ENCODE peak calls at places on chromosomes 12 and 14, in seven cellular contexts. Z is hepatocyte, I is AG10803, V is foreskin fibroblast, A is lung, D is left lung, L is GM23338. N is an unnamed sample.

GRCh38 chr14:69666698-69667211 is 55.4 kb downstream of the SUSD6 start:
- DNase-seq in Z (no peak), I (peak; percentile 66), L (no peak), A (no peak), V (no peak), D (no peak), N (no peak)

GRCh38 chr14:80264698-80265097 is 53.4 kb upstream of the DIO2 start:
- DNase-seq in V (no peak), L (no peak), D (no peak), A (no peak), I (no peak), Z (no peak), N (no peak)

GRCh38 chr14:54451178-54451601 is 10.0 kb upstream of the CNIH1 start:
- DNase-seq in A (no peak), D (no peak), Z (no peak), L (no peak), V (no peak), I (no peak), N (no peak)

GRCh38 chr14:102125546-102125945 is 14.2 kb upstream of the WDR20 start:
- DNase-seq in Z (peak; percentile 32), D (no peak), A (no peak), I (no peak), L (peak; percentile 19), V (no peak), N (no peak)

GRCh38 chr12:104863549-104863948 is 94.5 kb downstream of the SLC41A2 start:
- DNase-seq in A (no peak), D (no peak), Z (no peak), L (no peak), I (peak; percentile 71), V (peak; percentile 70), N (no peak)

GRCh38 chr12:83097656-83098055 is 410.9 kb downstream of the TMTC2 start:
- DNase-seq in V (no peak), Z (no peak), L (no peak), D (no peak), A (no peak), I (no peak), N (no peak)

GRCh38 chr12:117641885-117642284 is 280.5 kb upstream of the NOS1 start:
- DNase-seq in V (no peak), Z (no peak), I (no peak), L (no peak), D (no peak), A (no peak), N (no peak)

GRCh38 chr12:124512667-124513296 is 54.6 kb downstream of the NCOR2 start:
- DNase-seq in Z (peak; percentile 76), A (peak; percentile 93), I (peak; percentile 92), V (peak; percentile 98), D (peak; percentile 87), L (peak; percentile 98), N (peak; percentile 95)

GRCh38 chr12:43009307-43009706 is 419.8 kb upstream of the PRICKLE1 start:
- DNase-seq in V (no peak), D (no peak), L (peak; percentile 15), A (no peak), I (no peak), Z (no peak), N (no peak)

GRCh38 chr12:54357802-54358619 is 6.3 kb downstream of the GPR84 start:
- DNase-seq in L (no peak), V (no peak), A (no peak), I (no peak), D (peak; percentile 37), Z (no peak), N (no peak)

GRCh38 chr14:73059326-73059725 is 992 bp downstream of the RBM25 start:
- DNase-seq in A (no peak), D (no peak), L (no peak), I (peak; percentile 45), Z (peak; percentile 51), V (no peak), N (peak; percentile 75)

GRCh38 chr12:52350021-52350620 is 17.2 kb downstream of the KRT85 start:
- DNase-seq in I (no peak), L (no peak), Z (no peak), A (no peak), D (no peak), V (no peak), N (no peak)

GRCh38 chr14:101407328-101407727 is 154.0 kb upstream of the DIO3 start:
- DNase-seq in D (no peak), V (no peak), A (no peak), I (no peak), Z (no peak), L (no peak), N (no peak)

GRCh38 chr14:88901199-88901588 is 76.7 kb downstream of the TTC8 start:
- DNase-seq in V (no peak), L (no peak), A (no peak), D (no peak), Z (no peak), I (no peak), N (no peak)

GRCh38 chr14:105155681-105156413 is 12.7 kb downstream of the JAG2 start:
- DNase-seq in A (no peak), I (no peak), Z (no peak), V (no peak), D (no peak), L (peak; percentile 40), N (no peak)

DNA sequence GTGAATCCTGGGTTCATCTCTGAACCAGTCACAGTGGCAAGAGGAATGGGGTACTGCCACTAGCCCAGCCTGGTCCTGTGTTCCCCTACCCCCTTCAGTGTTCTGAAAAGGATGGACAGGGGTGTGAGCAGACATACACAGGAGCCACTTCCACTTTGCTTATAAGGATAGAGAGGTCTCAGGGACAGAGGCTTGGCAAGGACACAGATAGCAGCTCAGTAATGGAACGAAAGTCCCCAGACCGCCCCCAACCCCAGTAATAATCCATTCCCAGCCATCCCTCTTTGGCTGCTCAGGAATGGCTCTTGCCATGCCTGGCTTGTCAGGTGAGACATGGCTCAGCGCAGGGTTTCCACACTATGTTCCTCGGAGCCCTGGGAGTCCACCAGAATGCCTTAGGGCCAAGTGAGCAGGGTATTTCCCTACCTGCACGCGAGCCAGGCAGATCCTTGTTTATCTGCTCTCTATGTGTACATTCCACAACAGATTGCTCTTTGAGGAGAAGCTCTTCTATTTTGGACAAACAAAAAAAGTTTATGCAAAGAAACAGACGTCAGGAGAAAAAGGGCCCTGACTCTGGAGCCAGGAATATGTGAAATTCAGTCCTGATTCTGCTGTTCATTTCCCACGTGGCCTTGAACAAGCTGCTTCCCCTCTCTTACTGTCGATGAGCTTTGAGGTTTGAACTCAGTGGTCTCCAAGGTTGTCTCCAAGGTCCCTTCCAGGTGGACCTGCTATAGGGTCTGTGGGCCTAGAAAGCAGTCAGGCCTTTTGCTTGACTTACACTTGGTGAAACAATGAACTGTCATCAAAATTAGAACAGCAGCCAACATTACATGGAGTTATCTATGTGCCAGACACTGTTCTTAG is 10.0 kb downstream of the UBE3B start:
- DNase-seq in I (no peak), A (no peak), L (no peak), V (no peak), D (no peak), Z (no peak), N (no peak)
- TF ChIP-seq CTCF in I (no peak), A (no peak), L (no peak), V (no peak), D (no peak), Z (no peak), N (no peak)

GRCh38 chr14:38209572-38210159 is 2.0 kb downstream of the SSTR1 start:
- DNase-seq in D (no peak), V (peak; percentile 62), A (no peak), L (peak; percentile 33), Z (no peak), I (peak; percentile 40), N (peak; percentile 50)
- H3K4me3 ChIP-seq in D (peak overlapping the region; percentile 37), V (peak overlapping the region; percentile 84), A (peak overlapping the region; percentile 46), L (peak overlapping the region; percentile 51), Z (peak overlapping the region; percentile 41), I (peak overlapping the region; percentile 85), N (peak overlapping the region; percentile 72)

GRCh38 chr14:59317782-59318505 is 129.5 kb downstream of the DAAM1 start:
- DNase-seq in V (no peak), L (no peak), Z (no peak), I (no peak), A (no peak), D (no peak), N (no peak)

GRCh38 chr14:59321184-59321952 is 132.9 kb downstream of the DAAM1 start:
- DNase-seq in A (no peak), D (no peak), I (peak; percentile 70), Z (no peak), V (peak; percentile 63), L (no peak), N (peak; percentile 80)

GRCh38 chr14:59320771-59321170 is 132.3 kb downstream of the DAAM1 start:
- DNase-seq in A (no peak), V (peak; percentile 18), L (no peak), D (no peak), I (no peak), Z (no peak), N (no peak)

GRCh38 chr14:59317346-59317745 is 128.9 kb downstream of the DAAM1 start:
- DNase-seq in D (no peak), A (no peak), V (no peak), Z (no peak), I (no peak), L (no peak), N (no peak)

DNA sequence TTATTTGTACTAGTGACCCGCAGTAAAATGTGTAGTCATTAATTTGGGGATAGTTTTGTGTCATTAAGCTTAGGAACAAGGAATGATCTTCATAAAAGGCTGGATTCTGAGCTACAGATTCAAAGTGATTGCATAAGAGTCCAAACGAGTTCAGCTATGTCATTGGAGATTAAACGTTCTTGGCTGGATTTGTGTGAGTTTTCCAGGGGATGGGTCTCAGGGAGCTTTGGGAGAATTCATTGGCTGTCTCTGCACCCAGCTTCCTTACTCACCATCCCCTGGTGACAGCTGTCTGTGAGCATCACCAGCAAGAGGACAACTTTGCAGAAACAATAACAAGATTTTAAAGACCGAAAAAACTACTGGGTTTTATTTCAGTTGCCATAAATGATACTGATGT is 130.4 kb downstream of the DAAM1 start:
- DNase-seq in L (no peak), I (no peak), D (no peak), Z (no peak), A (no peak), V (no peak), N (peak; percentile 59)
- TF ChIP-seq CTCF in L (no peak), I (no peak), D (no peak), Z (no peak), A (no peak), V (no peak), N (no peak)

GRCh38 chr12:31514912-31515311 is 76.0 kb downstream of the DENND5B start:
- DNase-seq in I (no peak), D (no peak), Z (no peak), V (no peak), A (no peak), L (no peak), N (no peak)
- H3K4me3 ChIP-seq in I (no peak overlapping the region), D (no peak overlapping the region), Z (no peak overlapping the region), V (no peak overlapping the region), A (no peak overlapping the region), L (no peak overlapping the region), N (no peak overlapping the region)

GRCh38 chr14:60253649-60254048 is 4.6 kb downstream of the PPM1A start:
- DNase-seq in L (peak; percentile 11), D (no peak), A (no peak), I (no peak), V (no peak), Z (no peak), N (no peak)

GRCh38 chr14:60254176-60254575 is 5.2 kb downstream of the PPM1A start:
- DNase-seq in L (no peak), V (no peak), D (no peak), Z (peak; percentile 35), A (no peak), I (no peak), N (no peak)

GRCh38 chr14:60251877-60252276 is 2.9 kb downstream of the PPM1A start:
- DNase-seq in A (no peak), D (no peak), I (no peak), V (no peak), L (no peak), Z (no peak), N (no peak)

GRCh38 chr14:60250318-60251035 is 1.5 kb downstream of the PPM1A start:
- DNase-seq in I (peak; percentile 12), L (peak; percentile 23), A (no peak), V (peak; percentile 31), Z (peak; percentile 39), D (no peak), N (peak; percentile 39)

GRCh38 chr14:60252630-60253029 is 3.6 kb downstream of the PPM1A start:
- DNase-seq in I (no peak), Z (no peak), V (no peak), A (no peak), D (no peak), L (no peak), N (no peak)
- TF ChIP-seq CTCF in I (no peak), Z (no peak), V (no peak), A (no peak), D (no peak), L (no peak), N (no peak)